ENCODE peak calls at places on chromosomes 16 and 17, in ten cellular contexts. D, F, N, P, G, L, W, K, Q and E are unnamed samples.

GRCh38 chr17:72407336-72408121 is 286.7 kb downstream of the SOX9 start:
- DNase-seq in D (peak; percentile 98), F (peak; percentile 79), N (peak; percentile 71), P (peak; percentile 80), G (peak; percentile 95), L (peak; percentile 51), W (peak; percentile 48), K (peak; percentile 58), Q (peak; percentile 98), E (no peak)

GRCh38 chr17:69579961-69580677 is 165.6 kb downstream of the MAP2K6 start:
- DNase-seq in D (no peak), F (no peak), N (no peak), P (no peak), G (no peak), L (no peak), W (no peak), K (no peak), Q (no peak), E (no peak)

GRCh38 chr17:78132086-78132676 is 1.6 kb downstream of the TMC8 start:
- DNase-seq in D (no peak), F (peak; percentile 41), N (no peak), P (no peak), G (peak; percentile 74), L (peak; percentile 59), W (no peak), K (peak; percentile 80), Q (no peak), E (peak; percentile 66)

GRCh38 chr17:34230342-34230741 is 24.7 kb upstream of the CCL2 start:
- DNase-seq in D (no peak), F (no peak), N (no peak), P (no peak), G (no peak), L (no peak), W (no peak), K (no peak), Q (no peak), E (no peak)

GRCh38 chr17:5049314-5049819 is 14.1 kb upstream of the SLC52A1 start:
- DNase-seq in D (no peak), F (no peak), N (no peak), P (no peak), G (no peak), L (no peak), W (no peak), K (peak; percentile 78), Q (no peak), E (peak; percentile 86)

GRCh38 chr16:86978445-86979030 is 338.7 kb downstream of the C16orf95 start:
- DNase-seq in D (no peak), F (no peak), N (no peak), P (peak; percentile 34), G (no peak), L (no peak), W (no peak), K (no peak), Q (no peak), E (no peak)

GRCh38 chr17:62043602-62044001 is 21.5 kb downstream of the MED13 start:
- DNase-seq in D (no peak), F (no peak), N (no peak), P (no peak), G (no peak), L (no peak), W (no peak), K (no peak), Q (no peak), E (no peak)

GRCh38 chr17:33012522-33013033 is 20.9 kb downstream of the SPACA3 start:
- DNase-seq in D (peak; percentile 83), F (no peak), N (no peak), P (no peak), G (peak; percentile 95), L (no peak), W (no peak), K (no peak), Q (no peak), E (no peak)

GRCh38 chr17:72884066-72884465 is 208.4 kb downstream of the SLC39A11 start:
- DNase-seq in D (no peak), F (no peak), N (no peak), P (no peak), G (no peak), L (no peak), W (no peak), K (no peak), Q (no peak), E (no peak)

GRCh38 chr17:27578718-27579085 is 52.3 kb upstream of the LGALS9 start:
- DNase-seq in D (peak; percentile 24), F (peak; percentile 54), N (no peak), P (no peak), G (no peak), L (no peak), W (no peak), K (no peak), Q (no peak), E (no peak)

DNA sequence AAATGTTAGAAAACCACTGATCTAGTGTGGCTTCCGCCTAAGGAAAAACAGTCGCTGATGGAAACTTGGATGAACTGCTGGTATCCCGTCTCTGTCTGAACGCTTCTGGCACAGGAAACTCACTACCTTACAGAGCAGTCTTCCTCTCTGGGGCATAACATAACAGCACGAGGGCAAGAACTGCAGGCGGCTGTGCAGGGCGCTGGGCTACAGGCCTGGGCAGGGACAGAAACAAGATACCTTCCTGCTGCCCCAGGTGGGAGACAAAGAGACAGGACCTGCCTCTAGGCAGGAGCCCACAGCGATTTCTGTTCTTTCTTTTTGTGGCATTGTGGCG is 10.5 kb downstream of the MXRA7 start:
- DNase-seq in D (no peak), F (no peak), N (no peak), P (no peak), G (no peak), L (no peak), W (no peak), K (no peak), Q (no peak), E (no peak)
- H3K4me3 ChIP-seq in D (no peak overlapping the region), F (no peak overlapping the region), N (no peak overlapping the region), P (peak overlapping the region; percentile 6), G (no peak overlapping the region), L (no peak overlapping the region), W (peak overlapping the region; percentile 45), K (no peak overlapping the region), Q (no peak overlapping the region), E (no peak overlapping the region)

DNA sequence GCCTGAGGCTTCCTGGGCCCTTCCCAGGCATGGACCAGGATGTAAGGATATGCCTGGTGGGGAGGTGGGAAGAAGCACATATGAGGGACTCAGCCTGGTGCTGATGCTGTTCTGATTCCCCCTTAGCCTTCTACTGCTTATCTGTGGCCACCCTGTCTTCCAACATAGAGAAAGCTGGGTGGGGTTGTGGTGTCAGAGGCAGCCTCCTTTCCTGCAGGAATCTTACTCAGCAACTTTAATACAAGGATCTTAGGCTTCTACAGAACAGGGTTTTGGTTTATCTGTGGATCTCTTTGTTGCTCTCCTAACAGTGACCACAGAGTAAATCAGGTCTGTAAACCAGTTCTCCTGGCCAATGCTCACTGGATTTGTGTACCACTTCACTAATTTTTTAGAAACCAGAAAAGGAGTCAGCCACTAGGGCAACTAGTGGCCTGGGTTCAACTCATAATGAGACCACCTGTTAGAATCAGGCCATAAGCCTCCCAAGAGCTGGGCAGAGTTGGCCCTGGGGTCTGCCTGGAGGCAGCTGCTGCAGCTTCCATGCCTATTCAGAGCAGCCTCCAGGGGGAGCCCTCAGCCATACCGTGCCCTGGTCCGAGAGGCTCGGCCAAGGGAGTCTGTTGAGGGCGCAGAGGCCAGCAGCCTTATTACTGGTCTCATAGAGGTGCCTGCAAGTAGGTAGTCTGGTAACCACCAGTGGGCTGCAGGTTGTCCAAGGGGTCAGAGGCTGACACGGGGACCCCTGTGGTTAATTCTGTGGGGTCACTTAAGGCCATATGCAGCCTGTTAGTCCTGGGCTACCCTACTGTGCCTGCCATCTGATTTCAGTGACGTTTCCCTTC is 7.1 kb downstream of the HAS3 start:
- DNase-seq in D (no peak), F (peak; percentile 83), N (peak; percentile 71), P (peak; percentile 67), G (peak; percentile 67), L (peak; percentile 65), W (peak; percentile 45), K (peak; percentile 70), Q (peak; percentile 48), E (no peak)
- H3K27ac ChIP-seq in D (no peak overlapping the region), F (no peak overlapping the region), N (no peak overlapping the region), P (no peak overlapping the region), G (no peak overlapping the region), L (no peak overlapping the region), W (no peak overlapping the region), K (no peak overlapping the region), Q (no peak overlapping the region), E (no peak overlapping the region)

DNA sequence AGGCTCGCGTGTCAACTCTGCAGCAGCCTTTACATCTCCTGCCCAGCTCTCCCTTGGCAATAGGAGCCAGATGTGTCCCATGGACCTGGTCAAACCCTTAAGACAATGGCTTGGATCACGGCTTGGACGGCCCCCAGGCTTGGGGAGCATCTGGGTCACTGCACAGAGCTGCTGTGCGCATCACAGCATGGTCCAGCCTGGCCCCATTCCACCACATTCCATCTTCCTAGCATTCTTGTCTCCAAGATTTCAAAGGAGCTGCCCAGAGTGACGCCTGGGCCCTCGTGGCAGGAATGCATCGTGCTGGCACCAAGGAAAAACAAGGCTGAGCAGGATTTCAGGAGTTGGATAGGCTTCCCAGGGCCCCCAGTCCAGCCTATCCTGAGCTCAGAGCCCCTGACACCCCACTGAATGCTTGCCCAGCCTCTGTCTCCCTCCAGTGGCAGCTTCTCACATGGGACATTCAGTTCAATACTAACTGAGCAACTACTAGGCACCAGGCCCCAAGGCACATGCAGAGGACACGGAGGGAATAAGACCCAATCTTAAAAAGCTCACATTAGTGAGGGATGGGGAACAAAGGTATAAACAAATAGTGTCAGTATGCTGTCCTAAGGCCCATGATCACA is 34.3 kb downstream of the TK2 start:
- DNase-seq in D (no peak), F (no peak), N (peak; percentile 39), P (peak; percentile 67), G (no peak), L (no peak), W (no peak), K (peak; percentile 35), Q (peak; percentile 14), E (peak; percentile 57)
- H3K4me1 ChIP-seq in D (peaks cover 63% of the 10 kb centered on the region), F (peaks cover 64% of the 10 kb centered on the region), N (peaks cover 17% of the 10 kb centered on the region), P (no peaks in the 10 kb centered on the region), G (peaks cover 48% of the 10 kb centered on the region), L (peaks cover 19% of the 10 kb centered on the region), W (peaks cover 69% of the 10 kb centered on the region), K (peaks cover 30% of the 10 kb centered on the region), Q (peaks cover 11% of the 10 kb centered on the region), E (peaks cover 47% of the 10 kb centered on the region)

GRCh38 chr17:79534111-79534510 is 76.7 kb downstream of the RBFOX3 start:
- DNase-seq in D (no peak), F (no peak), N (no peak), P (no peak), G (no peak), L (no peak), W (no peak), K (no peak), Q (no peak), E (no peak)

GRCh38 chr17:79536212-79536840 is 74.5 kb downstream of the RBFOX3 start:
- DNase-seq in D (no peak), F (no peak), N (no peak), P (no peak), G (no peak), L (no peak), W (no peak), K (no peak), Q (no peak), E (no peak)

GRCh38 chr17:79535728-79536025 is 75.2 kb downstream of the RBFOX3 start:
- DNase-seq in D (no peak), F (no peak), N (no peak), P (no peak), G (no peak), L (no peak), W (no peak), K (no peak), Q (no peak), E (no peak)

GRCh38 chr17:79537061-79537460 is 73.8 kb downstream of the RBFOX3 start:
- DNase-seq in D (no peak), F (no peak), N (no peak), P (no peak), G (no peak), L (no peak), W (no peak), K (no peak), Q (no peak), E (no peak)

GRCh38 chr17:79534851-79535727 is 75.8 kb downstream of the RBFOX3 start:
- DNase-seq in D (no peak), F (no peak), N (no peak), P (no peak), G (no peak), L (no peak), W (no peak), K (no peak), Q (no peak), E (no peak)
- H3K4me3 ChIP-seq in D (no peak overlapping the region), F (no peak overlapping the region), N (no peak overlapping the region), P (no peak overlapping the region), G (no peak overlapping the region), L (no peak overlapping the region), W (no peak overlapping the region), K (no peak overlapping the region), Q (no peak overlapping the region), E (no peak overlapping the region)